ENCODE peak calls at places on chromosome 18, in six cellular contexts. S is tibial artery, I is heart left ventricle, G is uterus, O is ovary, Y is fibroblast of lung. K is an unnamed sample.

GRCh38 chr18:33744032-33744697 is 166.1 kb downstream of the ASXL3 start:
- DNase-seq in O (no peak), G (no peak), S (no peak), I (no peak), Y (no peak), K (no peak)

GRCh38 chr18:42064109-42064508 is 109.1 kb downstream of the PIK3C3 start:
- DNase-seq in S (no peak), I (no peak), Y (no peak), G (no peak), O (no peak), K (no peak)

GRCh38 chr18:4639628-4640310 is 184.7 kb upstream of the DLGAP1 start:
- DNase-seq in O (no peak), S (no peak), G (no peak), Y (peak; percentile 14), I (no peak), K (no peak)

GRCh38 chr18:24031916-24032315 is 17.4 kb downstream of the TTC39C start:
- DNase-seq in S (no peak), G (no peak), Y (no peak), O (no peak), I (no peak), K (no peak)

GRCh38 chr18:37084912-37085311 is 256.0 kb downstream of the KIAA1328 start:
- DNase-seq in G (no peak), I (no peak), O (no peak), Y (no peak), S (no peak), K (no peak)

GRCh38 chr18:70074091-70074490 is 126.4 kb upstream of the CD226 start:
- DNase-seq in I (no peak), Y (peak; percentile 22), O (no peak), G (no peak), S (no peak), K (no peak)

GRCh38 chr18:48569139-48569914 is 30.5 kb downstream of the CTIF start:
- DNase-seq in S (no peak), O (no peak), I (peak; percentile 9), G (no peak), Y (no peak), K (no peak)

GRCh38 chr18:57435851-57436192 is 648 bp downstream of the ONECUT2 start:
- DNase-seq in S (no peak), Y (no peak), G (no peak), O (no peak), I (no peak), K (no peak)

GRCh38 chr18:23853448-23854210 is 160.9 kb upstream of the TTC39C start:
- DNase-seq in I (no peak), Y (no peak), G (no peak), S (no peak), O (no peak), K (no peak)

GRCh38 chr18:79353238-79353637 is 42.5 kb upstream of the NFATC1 start:
- DNase-seq in I (no peak), Y (no peak), S (no peak), G (no peak), O (no peak), K (no peak)

GRCh38 chr18:58565021-58565420 is 63.9 kb downstream of the ALPK2 start:
- DNase-seq in O (no peak), S (no peak), I (no peak), G (no peak), Y (no peak), K (no peak)

GRCh38 chr18:21241224-21242131 is 554 bp upstream of the GREB1L start:
- DNase-seq in I (peak; percentile 40), G (no peak), Y (no peak), S (peak; percentile 66), O (peak; percentile 78), K (no peak)

GRCh38 chr18:47204908-47205522 is 28.9 kb upstream of the IER3IP1 start:
- DNase-seq in I (no peak), Y (peak; percentile 11), O (no peak), S (no peak), G (no peak), K (peak; percentile 20)

GRCh38 chr18:11925800-11926481 is 17.8 kb upstream of the MPPE1 start:
- DNase-seq in Y (no peak), I (no peak), S (no peak), O (no peak), G (no peak), K (no peak)

GRCh38 chr18:67672142-67672541 is 155.6 kb upstream of the DSEL start:
- DNase-seq in G (no peak), Y (peak; percentile 10), S (no peak), O (no peak), I (no peak), K (peak; percentile 3)

GRCh38 chr18:32167980-32168379 is 21.9 kb upstream of the MEP1B start:
- DNase-seq in S (no peak), I (no peak), G (no peak), O (no peak), Y (peak; percentile 22), K (no peak)

GRCh38 chr18:66734451-66734850 is 130.6 kb upstream of the CDH19 start:
- DNase-seq in Y (peak; percentile 84), I (no peak), S (no peak), O (no peak), G (no peak), K (no peak)

GRCh38 chr18:11324956-11325873 is 175.8 kb upstream of the PIEZO2 start:
- DNase-seq in O (no peak), S (no peak), I (no peak), G (no peak), Y (peak; percentile 94), K (peak; percentile 22)

GRCh38 chr18:41853280-41853679 is 101.8 kb upstream of the PIK3C3 start:
- DNase-seq in Y (no peak), G (no peak), S (no peak), I (no peak), O (no peak), K (no peak)

GRCh38 chr18:6405237-6406074 is 9.3 kb downstream of the L3MBTL4 start:
- DNase-seq in I (no peak), S (no peak), O (no peak), G (no peak), Y (peak; percentile 23), K (no peak)

GRCh38 chr18:48542513-48543181 is 3.8 kb downstream of the CTIF start:
- DNase-seq in I (no peak), S (no peak), O (no peak), G (no peak), Y (no peak), K (no peak)

GRCh38 chr18:53861185-53861584 is 363.3 kb downstream of the MBD2 start:
- DNase-seq in G (no peak), S (no peak), Y (peak; percentile 20), O (no peak), I (no peak), K (no peak)

GRCh38 chr18:9987931-9988330 is 74.1 kb downstream of the VAPA start:
- DNase-seq in S (no peak), O (peak; percentile 78), I (no peak), Y (no peak), G (no peak), K (no peak)

GRCh38 chr18:38406625-38407024 is 841.0 kb upstream of the CELF4 start:
- DNase-seq in Y (no peak), I (no peak), S (no peak), O (no peak), G (no peak), K (no peak)

GRCh38 chr18:50870138-50870845 is 8.6 kb upstream of the ME2 start:
- DNase-seq in I (peak; percentile 34), Y (peak; percentile 85), G (no peak), O (no peak), S (no peak), K (peak; percentile 52)

GRCh38 chr18:78138993-78139496 is 840.6 kb upstream of the SALL3 start:
- DNase-seq in O (no peak), Y (no peak), I (no peak), G (no peak), S (no peak), K (no peak)

GRCh38 chr18:3252843-3253242 is 5.2 kb downstream of the MYL12A start:
- DNase-seq in G (no peak), Y (no peak), O (no peak), S (no peak), I (no peak), K (no peak)

GRCh38 chr18:1012775-1013174 is 108.1 kb downstream of the ADCYAP1 start:
- DNase-seq in Y (no peak), O (no peak), G (no peak), S (no peak), I (no peak), K (no peak)

DNA sequence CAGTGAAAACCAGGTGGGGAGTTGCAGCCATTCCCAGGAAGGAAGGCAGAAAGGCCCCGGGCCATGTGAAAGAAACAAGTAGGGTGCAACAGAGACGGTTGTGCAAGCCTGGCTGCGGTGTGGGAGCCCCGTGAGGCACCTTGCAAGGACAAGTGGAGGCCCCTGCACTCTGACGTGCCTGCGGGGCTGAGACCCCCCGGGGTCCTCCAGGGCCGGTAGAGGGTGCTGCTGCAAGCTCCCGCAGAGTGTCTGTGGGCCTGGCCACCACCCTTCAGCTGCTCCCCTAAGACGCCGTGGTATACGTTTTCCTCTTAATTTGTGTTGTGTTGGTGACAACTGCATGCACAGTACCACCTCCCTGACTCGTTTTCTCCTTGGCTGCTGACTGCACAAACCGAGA is 27.4 kb upstream of the MC5R start:
- DNase-seq in O (no peak), S (no peak), I (no peak), G (no peak), Y (no peak), K (no peak)
- H3K27ac ChIP-seq in O (no peak overlapping the region), S (no peak overlapping the region), I (no peak overlapping the region), G (no peak overlapping the region), Y (no peak overlapping the region), K (peak overlapping the region; percentile 79)

DNA sequence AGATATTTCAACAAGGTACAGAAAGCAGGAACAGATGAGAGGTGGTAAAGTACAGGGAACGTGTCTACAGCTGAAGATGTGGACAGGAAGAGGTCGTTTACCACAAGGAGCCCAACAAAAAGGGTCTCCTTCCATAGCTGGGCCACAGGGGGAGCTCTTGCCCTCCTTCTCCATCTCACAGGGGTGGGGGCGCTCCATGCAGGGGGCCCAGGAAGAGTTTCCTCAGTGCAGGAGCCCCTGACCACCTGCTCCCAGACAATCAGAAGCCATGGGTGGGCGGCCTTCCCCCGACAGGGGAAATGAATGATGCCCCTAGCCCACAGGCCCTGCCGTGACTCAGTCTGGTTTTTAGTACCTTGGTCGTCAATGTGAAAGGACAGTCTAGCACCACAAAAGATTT is 163.6 kb upstream of the ZNF516 start:
- DNase-seq in I (no peak), S (no peak), G (no peak), Y (peak; percentile 9), O (peak; percentile 63), K (no peak)
- TF ChIP-seq CTCF in I (no peak), S (no peak), G (peak; percentile 33), Y (no peak), O (no peak), K (no peak)

GRCh38 chr18:55503167-55503820 is 84.7 kb downstream of the TCF4 start:
- DNase-seq in S (no peak), G (no peak), Y (peak; percentile 87), O (no peak), I (no peak), K (no peak)
- H3K27ac ChIP-seq in S (no peak overlapping the region), G (no peak overlapping the region), Y (no peak overlapping the region), O (no peak overlapping the region), I (no peak overlapping the region), K (no peak overlapping the region)

GRCh38 chr18:64271264-64271663 is 122.4 kb upstream of the LINC00305 start:
- DNase-seq in I (no peak), Y (no peak), O (no peak), G (no peak), S (no peak), K (no peak)
- TF ChIP-seq CTCF in I (no peak), Y (no peak), O (no peak), G (no peak), S (no peak), K (no peak)

K was measured in RWPE1.